ENCODE peak calls at places on chromosomes 2 and 18, in seven cellular contexts. Y is body of pancreas, Z is MM.1S, N is right atrium auricular region, G is upper lobe of right lung, A is testis, W is fibroblast of lung. M is an unnamed sample. For H3K4me1, the result is how much of the 10 kb centered on the place peaks cover.

GRCh38 chr18:50356036-50356945 is 18.6 kb upstream of the SKA1 start:
- DNase-seq in Y (peak), Z (no peak), N (no peak), G (no peak), A (no peak), W (no peak), M (no peak)

GRCh38 chr2:166240387-166241313 is 112.8 kb upstream of the SCN1A start:
- DNase-seq in Y (no peak), Z (no peak), N (no peak), G (no peak), A (no peak), W (no peak), M (no peak)

GRCh38 chr2:136134126-136134525 is 16.2 kb upstream of the CXCR4 start:
- DNase-seq in Y (no peak), Z (no peak), N (no peak), G (no peak), A (no peak), W (no peak), M (no peak)

GRCh38 chr18:61448316-61448715 is 115.1 kb downstream of the CDH20 start:
- DNase-seq in Y (no peak), Z (peak), N (no peak), G (no peak), A (no peak), W (no peak), M (no peak)

GRCh38 chr18:63683152-63683551 is 19.6 kb upstream of the SERPINB11 start:
- DNase-seq in Y (no peak), Z (no peak), N (no peak), G (no peak), A (no peak), W (peak), M (no peak)

GRCh38 chr2:168136392-168136977 is 110.9 kb downstream of the STK39 start:
- DNase-seq in Y (no peak), Z (peak), N (no peak), G (no peak), A (no peak), W (peak), M (no peak)

GRCh38 chr2:94996401-94997100 is 29.0 kb upstream of the MAL start:
- DNase-seq in Y (no peak), Z (no peak), N (no peak), G (peak), A (no peak), W (no peak), M (no peak)

GRCh38 chr18:29780814-29781213 is 1261.7 kb downstream of the DSC3 start:
- DNase-seq in Y (no peak), Z (no peak), N (no peak), G (no peak), A (no peak), W (no peak), M (no peak)

GRCh38 chr2:135839713-135840112 is 2.7 kb upstream of the LCT start:
- DNase-seq in Y (no peak), Z (no peak), N (no peak), G (no peak), A (no peak), W (peak), M (no peak)

GRCh38 chr18:44917865-44918476 is 237.3 kb downstream of the SETBP1 start:
- DNase-seq in Y (peak), Z (no peak), N (no peak), G (no peak), A (peak), W (peak), M (no peak)

GRCh38 chr2:213150315-213150951 is 979 bp downstream of the IKZF2 start:
- DNase-seq in Y (peak), Z (no peak), N (no peak), G (no peak), A (peak), W (peak), M (peak)

GRCh38 chr2:53490659-53491058 is 276.9 kb upstream of the CHAC2 start:
- DNase-seq in Y (peak), Z (no peak), N (peak), G (no peak), A (peak), W (no peak), M (no peak)

GRCh38 chr2:103660523-103660922 is 898.7 kb downstream of the TMEM182 start:
- DNase-seq in Y (no peak), Z (no peak), N (no peak), G (no peak), A (no peak), W (no peak), M (no peak)

GRCh38 chr2:223591596-223591995 is 10.6 kb downstream of the SCG2 start:
- DNase-seq in Y (no peak), Z (no peak), N (no peak), G (no peak), A (no peak), W (no peak), M (no peak)

GRCh38 chr2:222708274-222708710 is 36.8 kb downstream of the MOGAT1 start:
- DNase-seq in Y (peak), Z (peak), N (peak), G (peak), A (peak), W (peak), M (no peak)

GRCh38 chr2:216732334-216732733 is 37.0 kb upstream of the IGFBP5 start:
- DNase-seq in Y (no peak), Z (no peak), N (no peak), G (no peak), A (no peak), W (no peak), M (no peak)

GRCh38 chr18:74342416-74343043 is 26.9 kb downstream of the C18orf63 start:
- DNase-seq in Y (peak), Z (peak), N (no peak), G (no peak), A (peak), W (peak), M (no peak)

GRCh38 chr2:221518201-221518936 is 53.7 kb downstream of the EPHA4 start:
- DNase-seq in Y (no peak), Z (peak), N (no peak), G (no peak), A (no peak), W (peak), M (no peak)

GRCh38 chr18:36903215-36903928 is 74.4 kb downstream of the KIAA1328 start:
- DNase-seq in Y (no peak), Z (no peak), N (no peak), G (no peak), A (no peak), W (peak), M (no peak)

GRCh38 chr2:159202568-159203071 is 83.9 kb downstream of the WDSUB1 start:
- DNase-seq in Y (peak), Z (no peak), N (peak), G (no peak), A (no peak), W (peak), M (no peak)

GRCh38 chr2:38279201-38279600 is 97.9 kb downstream of the ATL2 start:
- DNase-seq in Y (no peak), Z (no peak), N (no peak), G (no peak), A (no peak), W (no peak), M (no peak)

GRCh38 chr18:58222439-58223125 is 178.6 kb downstream of the NEDD4L start:
- DNase-seq in Y (no peak), Z (no peak), N (no peak), G (no peak), A (no peak), W (no peak), M (no peak)

GRCh38 chr18:8794133-8794986 is 89.0 kb downstream of the MTCL1 start:
- DNase-seq in Y (no peak), Z (no peak), N (no peak), G (no peak), A (no peak), W (peak), M (no peak)

GRCh38 chr18:21468514-21469164 is 131.9 kb downstream of the ESCO1 start:
- DNase-seq in Y (no peak), Z (no peak), N (no peak), G (no peak), A (no peak), W (no peak), M (no peak)

GRCh38 chr2:46350030-46350699 is 53.0 kb downstream of the EPAS1 start:
- DNase-seq in Y (no peak), Z (no peak), N (no peak), G (no peak), A (no peak), W (no peak), M (no peak)

GRCh38 chr2:60516383-60516811 is 37.1 kb downstream of the BCL11A start:
- DNase-seq in Y (no peak), Z (no peak), N (peak), G (no peak), A (no peak), W (peak), M (no peak)

GRCh38 chr2:232632904-232633412 is 446 bp upstream of the EFHD1 start:
- DNase-seq in Y (peak), Z (no peak), N (no peak), G (no peak), A (peak), W (peak), M (no peak)

GRCh38 chr18:69658137-69658536 is 257.4 kb downstream of the DOK6 start:
- DNase-seq in Y (no peak), Z (no peak), N (no peak), G (no peak), A (no peak), W (peak), M (no peak)

GRCh38 chr2:173109253-173110188 is 33.9 kb downstream of the MAP3K20 start:
- DNase-seq in Y (no peak), Z (peak), N (no peak), G (no peak), A (no peak), W (peak), M (no peak)

GRCh38 chr2:26471766-26472706 is 5.9 kb downstream of the OTOF start:
- DNase-seq in Y (no peak), Z (no peak), N (no peak), G (no peak), A (no peak), W (no peak), M (no peak)

GRCh38 chr18:62937065-62937464 is 221.7 kb downstream of the PHLPP1 start:
- DNase-seq in Y (no peak), Z (no peak), N (no peak), G (no peak), A (no peak), W (peak), M (no peak)

GRCh38 chr2:45412754-45413379 is 198.2 kb downstream of the SRBD1 start:
- DNase-seq in Y (no peak), Z (peak), N (no peak), G (no peak), A (no peak), W (peak), M (peak)

GRCh38 chr2:201558665-201559064 is 84.6 kb downstream of the TMEM237 start:
- DNase-seq in Y (no peak), Z (no peak), N (no peak), G (no peak), A (no peak), W (no peak), M (no peak)

GRCh38 chr2:110101911-110102774 is 13.5 kb downstream of the MALL start:
- DNase-seq in Y (peak), Z (no peak), N (no peak), G (no peak), A (no peak), W (no peak), M (no peak)

GRCh38 chr2:47065771-47066380 is 89.2 kb downstream of the STPG4 start:
- DNase-seq in Y (no peak), Z (no peak), N (no peak), G (no peak), A (no peak), W (peak), M (no peak)

GRCh38 chr2:165953306-165953654 is 296 bp downstream of the TTC21B start:
- DNase-seq in Y (no peak), Z (no peak), N (peak), G (no peak), A (no peak), W (no peak), M (no peak)

GRCh38 chr2:58604096-58604495 is 363.0 kb upstream of the FANCL start:
- DNase-seq in Y (no peak), Z (no peak), N (no peak), G (no peak), A (no peak), W (no peak), M (no peak)

GRCh38 chr2:173652311-173652710 is 297.6 kb downstream of the CDCA7 start:
- DNase-seq in Y (no peak), Z (no peak), N (no peak), G (no peak), A (no peak), W (peak), M (no peak)

GRCh38 chr2:67952066-67952465 is 110.7 kb downstream of the C1D start:
- DNase-seq in Y (no peak), Z (peak), N (no peak), G (no peak), A (no peak), W (no peak), M (no peak)

DNA sequence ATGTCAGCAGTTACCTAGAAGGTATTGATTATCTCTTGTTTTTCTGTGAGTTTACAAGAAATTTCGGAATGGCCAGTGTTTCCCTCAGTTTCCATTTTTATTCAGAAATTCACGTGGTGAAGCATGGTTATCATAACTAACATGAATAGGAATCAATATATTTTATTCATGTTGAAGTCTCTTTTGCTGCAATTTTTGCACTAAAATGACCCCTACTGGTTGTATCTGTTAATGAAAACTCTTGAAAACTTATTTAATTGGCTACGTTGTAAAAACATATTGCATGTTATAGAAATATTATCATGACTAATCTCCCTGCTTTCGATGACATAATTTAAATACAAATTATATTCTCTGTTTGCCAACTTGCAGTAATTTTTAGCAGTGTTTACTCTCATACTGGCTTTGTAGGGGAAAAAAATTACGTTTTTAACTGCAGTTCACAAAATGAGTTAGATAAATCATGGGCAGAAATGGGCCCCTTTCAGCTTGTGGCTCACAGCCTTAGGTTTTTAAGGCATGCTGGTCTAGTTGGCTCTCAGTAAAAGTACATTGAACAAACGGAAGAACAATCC is 3.5 kb downstream of the CRIM1 start:
- DNase-seq in Y (no peak), Z (peak), N (no peak), G (no peak), A (no peak), W (peak), M (no peak)
- H3K4me1 ChIP-seq in Y (under half), Z (under half), N (under half), G (half or more), A (under half), W (under half), M (under half)

DNA sequence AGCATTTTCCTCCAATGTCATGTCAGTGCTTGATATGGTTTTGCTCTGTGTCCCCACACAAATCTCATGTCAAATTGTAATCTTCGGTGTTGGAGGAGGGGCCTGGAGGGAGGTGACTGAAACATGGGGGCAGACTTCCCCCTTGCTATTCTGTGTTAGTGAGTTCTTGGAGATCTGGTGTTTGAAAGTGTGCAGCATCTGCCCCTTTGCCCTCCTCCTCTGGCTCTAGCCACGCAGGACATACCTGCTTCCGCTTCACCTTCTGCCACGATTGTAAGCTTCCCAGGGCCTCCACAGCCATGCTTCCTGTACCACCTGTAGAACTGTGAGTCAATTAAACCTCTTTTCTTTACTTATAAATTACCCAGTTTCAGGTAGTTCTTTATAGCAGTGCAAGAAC is 118.7 kb downstream of the NOL10 start:
- DNase-seq in Y (no peak), Z (no peak), N (no peak), G (no peak), A (no peak), W (no peak), M (no peak)
- H3K4me3 ChIP-seq in Y (no peak), Z (no peak), N (no peak), G (no peak), A (no peak), W (no peak), M (no peak)

DNA sequence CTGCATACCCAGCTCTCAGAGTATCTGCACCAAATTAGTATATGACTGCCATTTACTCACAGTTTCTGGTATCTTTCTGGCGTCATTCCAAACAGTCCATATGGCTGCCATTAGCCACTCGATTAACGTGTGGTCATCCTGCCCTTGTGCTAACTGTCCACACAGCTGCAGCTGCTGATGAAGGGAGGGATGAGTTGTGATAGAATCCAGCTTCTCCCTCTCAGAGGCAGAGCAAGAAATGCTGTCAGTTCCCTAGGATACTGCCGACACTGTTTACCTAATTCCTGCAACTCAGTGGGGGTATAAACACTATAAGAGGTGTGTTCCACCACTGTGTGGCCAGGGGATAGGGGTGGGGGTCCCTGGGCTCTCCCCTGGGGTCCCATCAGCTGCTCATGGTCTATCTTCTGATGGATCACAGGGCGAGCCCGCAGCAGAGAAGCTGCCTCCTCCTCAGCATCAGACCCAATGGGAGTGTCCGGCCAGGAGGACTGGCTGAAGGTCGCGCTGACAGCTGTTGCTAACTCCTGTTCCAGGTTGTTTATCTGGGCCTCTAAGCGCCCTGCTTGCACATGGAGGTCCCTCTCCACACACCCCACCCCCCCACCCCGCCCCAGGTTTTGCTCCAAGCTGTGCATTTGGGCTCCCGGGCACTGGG is 17.3 kb upstream of the KLHL23 start:
- DNase-seq in Y (peak), Z (no peak), N (no peak), G (no peak), A (no peak), W (peak), M (no peak)
- H3K4me1 ChIP-seq in Y (under half), Z (under half), N (under half), G (under half), A (under half), W (under half), M (under half)

DNA sequence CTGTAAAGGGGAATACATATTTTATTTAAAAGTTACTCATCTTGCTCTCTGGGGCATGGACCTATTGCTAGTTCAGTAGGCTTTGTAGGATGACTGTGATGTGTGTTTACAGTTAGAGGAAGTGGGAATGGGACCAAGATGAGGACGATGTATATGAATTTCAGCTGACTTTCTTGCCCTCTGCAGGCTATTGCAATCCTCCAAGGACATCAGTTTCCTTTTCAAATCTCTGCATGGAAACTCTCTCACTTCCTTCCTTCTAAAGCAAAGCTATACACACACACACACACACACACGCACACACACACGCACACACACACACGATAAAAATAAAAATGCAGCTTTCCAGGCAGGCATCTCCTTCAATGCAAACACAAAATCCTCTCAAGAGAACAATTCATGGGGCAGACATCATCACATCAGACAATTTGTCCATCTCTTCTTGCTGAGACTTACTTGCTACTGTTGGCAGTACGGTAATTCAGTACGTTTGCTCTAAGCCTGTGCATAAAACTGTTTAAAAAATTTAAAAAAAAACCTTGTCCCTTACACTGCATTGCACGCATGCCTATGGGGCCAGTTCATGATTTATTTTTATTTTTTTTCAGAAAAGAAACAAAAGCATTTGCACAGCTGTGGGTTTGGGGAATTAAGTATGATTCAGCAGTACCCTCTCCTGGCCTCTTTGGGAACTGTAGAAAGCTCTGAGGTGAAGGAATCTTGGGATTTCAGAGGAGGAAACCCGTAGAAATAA is 27.2 kb upstream of the ICOS start:
- DNase-seq in Y (peak), Z (peak), N (no peak), G (no peak), A (peak), W (peak), M (no peak)
- H3K4me3 ChIP-seq in Y (no peak), Z (peak), N (peak), G (peak), A (no peak), W (peak), M (no peak)

GRCh38 chr2:190909680-190910079 is 29.1 kb downstream of the GLS start:
- DNase-seq in Y (no peak), Z (no peak), N (no peak), G (no peak), A (no peak), W (no peak), M (no peak)
- H3K4me1 ChIP-seq in Y (under half), Z (under half), N (under half), G (under half), A (under half), W (under half), M (under half)

GRCh38 chr2:85132392-85132791 is 800 bp upstream of the TCF7L1 start:
- DNase-seq in Y (peak), Z (no peak), N (no peak), G (no peak), A (no peak), W (no peak), M (no peak)
- H3K4me3 ChIP-seq in Y (no peak), Z (peak), N (peak), G (peak), A (peak), W (peak), M (peak)

GRCh38 chr2:239266436-239266770 is 134.4 kb downstream of the HDAC4 start:
- DNase-seq in Y (no peak), Z (no peak), N (no peak), G (no peak), A (no peak), W (no peak), M (no peak)
- H3K4me1 ChIP-seq in Y (under half), Z (under half), N (under half), G (half or more), A (half or more), W (under half), M (under half)

GRCh38 chr2:28300921-28301341 is 91.7 kb upstream of the FOSL2 start:
- DNase-seq in Y (no peak), Z (no peak), N (no peak), G (no peak), A (no peak), W (peak), M (no peak)
- H3K4me3 ChIP-seq in Y (no peak), Z (no peak), N (no peak), G (no peak), A (no peak), W (peak), M (no peak)

M was measured in iPS DF 6.9.